ENCODE peak calls at places on chromosomes 12 and 14, in nine cellular contexts. One of them, this sample, is unnamed. For H3K36me3 and H3K27me3, the result is how much of the 10 kb centered on the place peaks cover.

GRCh38 chr14:102590667-102591099 is 1.8 kb upstream of the RCOR1 start:
- DNase-seq in GM12878: no peak
- DNase-seq in Caco-2: peak
- DNase-seq in MM.1S: no peak
- DNase-seq in right atrium auricular region: no peak
- DNase-seq in tibial artery: peak
- DNase-seq in GM23338: peak
- DNase-seq in stomach: peak
- DNase-seq in adipocyte: peak
- DNase-seq in this sample: peak

GRCh38 chr12:92574046-92574783 is 128.6 kb upstream of the PLEKHG7 start:
- DNase-seq in right atrium auricular region: no peak
- DNase-seq in tibial artery: no peak
- DNase-seq in GM23338: peak
- DNase-seq in Caco-2: peak
- DNase-seq in MM.1S: no peak
- DNase-seq in GM12878: no peak
- DNase-seq in adipocyte: no peak
- DNase-seq in stomach: no peak
- DNase-seq in this sample: peak

GRCh38 chr14:92263681-92264080 is 59.3 kb upstream of the SLC24A4 start:
- DNase-seq in right atrium auricular region: no peak
- DNase-seq in MM.1S: no peak
- DNase-seq in GM12878: no peak
- DNase-seq in GM23338: no peak
- DNase-seq in adipocyte: no peak
- DNase-seq in Caco-2: no peak
- DNase-seq in tibial artery: no peak
- DNase-seq in stomach: no peak
- DNase-seq in this sample: no peak

GRCh38 chr14:24441485-24441884 is 1.1 kb downstream of the SDR39U1 start:
- DNase-seq in tibial artery: no peak
- DNase-seq in GM12878: no peak
- DNase-seq in right atrium auricular region: no peak
- DNase-seq in GM23338: no peak
- DNase-seq in adipocyte: no peak
- DNase-seq in MM.1S: no peak
- DNase-seq in stomach: no peak
- DNase-seq in Caco-2: no peak
- DNase-seq in this sample: no peak

GRCh38 chr14:28468191-28469151 is 298.1 kb upstream of the FOXG1 start:
- DNase-seq in right atrium auricular region: no peak
- DNase-seq in MM.1S: no peak
- DNase-seq in tibial artery: no peak
- DNase-seq in Caco-2: no peak
- DNase-seq in adipocyte: no peak
- DNase-seq in GM12878: no peak
- DNase-seq in GM23338: peak
- DNase-seq in stomach: no peak
- DNase-seq in this sample: no peak

GRCh38 chr12:32896438-32897275 is at the start of gene PKP2:
- DNase-seq in right atrium auricular region: no peak
- DNase-seq in adipocyte: no peak
- DNase-seq in Caco-2: peak
- DNase-seq in MM.1S: peak
- DNase-seq in stomach: peak
- DNase-seq in tibial artery: no peak
- DNase-seq in GM12878: no peak
- DNase-seq in GM23338: peak
- DNase-seq in this sample: peak

GRCh38 chr14:20757963-20758362 is 10.2 kb upstream of the EDDM3B start:
- DNase-seq in stomach: no peak
- DNase-seq in GM12878: no peak
- DNase-seq in Caco-2: peak
- DNase-seq in GM23338: peak
- DNase-seq in MM.1S: no peak
- DNase-seq in right atrium auricular region: no peak
- DNase-seq in tibial artery: no peak
- DNase-seq in adipocyte: no peak
- DNase-seq in this sample: peak

GRCh38 chr12:559907-560455 is 100.2 kb downstream of the B4GALNT3 start:
- DNase-seq in stomach: no peak
- DNase-seq in right atrium auricular region: no peak
- DNase-seq in MM.1S: no peak
- DNase-seq in tibial artery: no peak
- DNase-seq in GM23338: no peak
- DNase-seq in GM12878: no peak
- DNase-seq in Caco-2: no peak
- DNase-seq in adipocyte: no peak
- DNase-seq in this sample: no peak

GRCh38 chr12:53198470-53199110 is 8.5 kb downstream of the ITGB7 start:
- DNase-seq in Caco-2: no peak
- DNase-seq in adipocyte: no peak
- DNase-seq in tibial artery: no peak
- DNase-seq in GM23338: no peak
- DNase-seq in right atrium auricular region: no peak
- DNase-seq in stomach: no peak
- DNase-seq in MM.1S: peak
- DNase-seq in GM12878: no peak
- DNase-seq in this sample: no peak

GRCh38 chr12:53195516-53196420 is 11.3 kb downstream of the ITGB7 start:
- DNase-seq in MM.1S: no peak
- DNase-seq in Caco-2: no peak
- DNase-seq in adipocyte: no peak
- DNase-seq in GM12878: no peak
- DNase-seq in tibial artery: peak
- DNase-seq in stomach: no peak
- DNase-seq in GM23338: no peak
- DNase-seq in right atrium auricular region: no peak
- DNase-seq in this sample: peak

GRCh38 chr12:53194973-53195372 is 12.1 kb downstream of the ITGB7 start:
- DNase-seq in GM12878: no peak
- DNase-seq in adipocyte: no peak
- DNase-seq in stomach: no peak
- DNase-seq in Caco-2: no peak
- DNase-seq in GM23338: no peak
- DNase-seq in tibial artery: no peak
- DNase-seq in MM.1S: no peak
- DNase-seq in right atrium auricular region: no peak
- DNase-seq in this sample: no peak

GRCh38 chr12:53196486-53196885 is 10.6 kb downstream of the ITGB7 start:
- DNase-seq in Caco-2: no peak
- DNase-seq in MM.1S: peak
- DNase-seq in adipocyte: no peak
- DNase-seq in tibial artery: peak
- DNase-seq in right atrium auricular region: no peak
- DNase-seq in GM12878: no peak
- DNase-seq in stomach: no peak
- DNase-seq in GM23338: no peak
- DNase-seq in this sample: peak

DNA sequence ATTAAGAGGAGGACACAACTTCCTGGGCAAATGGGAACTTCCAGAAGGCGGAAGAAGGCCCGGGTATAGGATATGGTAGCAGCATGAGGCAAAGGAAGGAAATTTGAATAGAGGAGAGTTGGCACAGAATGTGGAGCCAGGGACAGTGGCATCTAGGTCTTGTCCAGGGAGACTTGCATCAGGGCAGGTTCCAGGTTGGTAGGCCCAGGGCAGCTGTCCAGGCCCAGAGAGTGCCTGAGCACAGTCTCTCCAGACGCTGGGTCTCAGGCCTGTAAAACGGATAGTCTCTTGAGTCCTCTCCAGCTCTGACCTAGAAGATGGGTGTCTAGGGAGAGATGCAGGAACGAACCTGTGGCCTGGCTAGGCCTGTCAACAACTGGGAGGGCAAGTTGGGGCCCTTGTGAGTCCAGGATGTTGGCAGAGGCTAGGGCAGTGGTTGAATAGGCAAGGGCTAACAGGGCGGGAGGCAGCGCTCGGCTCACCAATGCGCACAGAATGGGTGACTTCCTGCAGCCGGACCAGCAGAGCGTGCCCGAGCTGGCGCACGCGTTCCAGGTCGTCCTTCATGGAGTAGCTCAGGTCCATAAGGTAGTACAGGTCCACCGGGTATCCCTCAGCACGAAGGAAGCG is 9.9 kb downstream of the ITGB7 start:
- DNase-seq in stomach: no peak
- DNase-seq in GM12878: no peak
- DNase-seq in MM.1S: no peak
- DNase-seq in right atrium auricular region: no peak
- DNase-seq in adipocyte: no peak
- DNase-seq in tibial artery: peak
- DNase-seq in GM23338: no peak
- DNase-seq in Caco-2: no peak
- DNase-seq in this sample: no peak
- H3K4me3 ChIP-seq in stomach: peak
- H3K4me3 ChIP-seq in GM12878: no peak
- H3K4me3 ChIP-seq in MM.1S: peak
- H3K4me3 ChIP-seq in right atrium auricular region: peak
- H3K4me3 ChIP-seq in adipocyte: no peak
- H3K4me3 ChIP-seq in tibial artery: peak
- H3K4me3 ChIP-seq in GM23338: peak
- H3K4me3 ChIP-seq in Caco-2: no peak
- H3K4me3 ChIP-seq in this sample: peak

GRCh38 chr12:96256672-96257361 is 62.6 kb downstream of the ELK3 start:
- DNase-seq in GM12878: no peak
- DNase-seq in right atrium auricular region: no peak
- DNase-seq in MM.1S: no peak
- DNase-seq in GM23338: no peak
- DNase-seq in stomach: no peak
- DNase-seq in adipocyte: no peak
- DNase-seq in tibial artery: no peak
- DNase-seq in Caco-2: no peak
- DNase-seq in this sample: no peak

GRCh38 chr12:96257550-96258392 is 63.6 kb downstream of the ELK3 start:
- DNase-seq in stomach: no peak
- DNase-seq in tibial artery: no peak
- DNase-seq in adipocyte: peak
- DNase-seq in Caco-2: no peak
- DNase-seq in right atrium auricular region: no peak
- DNase-seq in GM12878: no peak
- DNase-seq in MM.1S: no peak
- DNase-seq in GM23338: no peak
- DNase-seq in this sample: no peak

GRCh38 chr12:96258451-96258933 is 64.3 kb downstream of the ELK3 start:
- DNase-seq in GM12878: no peak
- DNase-seq in adipocyte: peak
- DNase-seq in tibial artery: peak
- DNase-seq in right atrium auricular region: no peak
- DNase-seq in GM23338: peak
- DNase-seq in MM.1S: no peak
- DNase-seq in Caco-2: no peak
- DNase-seq in stomach: no peak
- DNase-seq in this sample: peak

GRCh38 chr12:96250119-96250685 is 56.0 kb downstream of the ELK3 start:
- DNase-seq in tibial artery: no peak
- DNase-seq in right atrium auricular region: no peak
- DNase-seq in Caco-2: no peak
- DNase-seq in GM23338: no peak
- DNase-seq in MM.1S: no peak
- DNase-seq in stomach: no peak
- DNase-seq in adipocyte: no peak
- DNase-seq in GM12878: no peak
- DNase-seq in this sample: no peak

GRCh38 chr12:96255077-96255476 is 60.9 kb downstream of the ELK3 start:
- DNase-seq in Caco-2: no peak
- DNase-seq in GM23338: no peak
- DNase-seq in tibial artery: peak
- DNase-seq in stomach: no peak
- DNase-seq in right atrium auricular region: peak
- DNase-seq in GM12878: no peak
- DNase-seq in adipocyte: no peak
- DNase-seq in MM.1S: no peak
- DNase-seq in this sample: no peak
- H3K36me3 ChIP-seq in Caco-2: under half
- H3K36me3 ChIP-seq in GM23338: under half
- H3K36me3 ChIP-seq in tibial artery: under half
- H3K36me3 ChIP-seq in stomach: under half
- H3K36me3 ChIP-seq in right atrium auricular region: under half
- H3K36me3 ChIP-seq in GM12878: under half
- H3K36me3 ChIP-seq in adipocyte: under half
- H3K36me3 ChIP-seq in MM.1S: under half
- H3K36me3 ChIP-seq in this sample: under half

DNA sequence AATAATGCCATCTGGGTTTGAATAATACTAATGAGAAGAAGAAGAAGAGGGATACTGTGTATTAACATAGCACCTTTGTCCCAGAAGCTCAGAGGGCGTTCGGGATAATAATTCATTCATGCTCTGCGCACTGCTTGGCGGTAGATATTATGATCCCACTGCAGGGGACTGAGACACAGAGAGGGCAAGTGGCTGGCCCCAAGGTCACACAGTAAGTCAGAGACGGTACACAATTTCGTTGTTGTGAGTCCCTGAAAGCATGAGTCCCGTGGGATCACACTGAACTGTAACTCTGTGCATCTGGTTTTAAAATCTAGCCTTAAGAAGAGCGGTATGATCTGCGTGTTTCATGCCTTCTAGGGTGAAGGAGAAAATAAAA is 47.9 kb upstream of the PARP11 start:
- DNase-seq in GM23338: no peak
- DNase-seq in GM12878: no peak
- DNase-seq in Caco-2: no peak
- DNase-seq in adipocyte: no peak
- DNase-seq in stomach: no peak
- DNase-seq in right atrium auricular region: no peak
- DNase-seq in tibial artery: no peak
- DNase-seq in MM.1S: no peak
- DNase-seq in this sample: no peak
- H3K27me3 ChIP-seq in GM23338: under half
- H3K27me3 ChIP-seq in GM12878: under half
- H3K27me3 ChIP-seq in Caco-2: under half
- H3K27me3 ChIP-seq in adipocyte: half or more
- H3K27me3 ChIP-seq in stomach: under half
- H3K27me3 ChIP-seq in right atrium auricular region: under half
- H3K27me3 ChIP-seq in tibial artery: under half
- H3K27me3 ChIP-seq in MM.1S: under half
- H3K27me3 ChIP-seq in this sample: under half

GRCh38 chr12:40325349-40325960 is 100.7 kb downstream of the LRRK2 start:
- DNase-seq in adipocyte: peak
- DNase-seq in tibial artery: no peak
- DNase-seq in right atrium auricular region: no peak
- DNase-seq in GM12878: no peak
- DNase-seq in stomach: no peak
- DNase-seq in MM.1S: peak
- DNase-seq in GM23338: peak
- DNase-seq in Caco-2: peak
- DNase-seq in this sample: peak

GRCh38 chr12:40331886-40332285 is 107.1 kb downstream of the LRRK2 start:
- DNase-seq in stomach: no peak
- DNase-seq in tibial artery: no peak
- DNase-seq in GM23338: no peak
- DNase-seq in right atrium auricular region: no peak
- DNase-seq in adipocyte: peak
- DNase-seq in GM12878: no peak
- DNase-seq in Caco-2: no peak
- DNase-seq in MM.1S: no peak
- DNase-seq in this sample: no peak

GRCh38 chr12:40327506-40327905 is 102.7 kb downstream of the LRRK2 start:
- DNase-seq in MM.1S: no peak
- DNase-seq in right atrium auricular region: no peak
- DNase-seq in GM23338: no peak
- DNase-seq in stomach: no peak
- DNase-seq in tibial artery: no peak
- DNase-seq in GM12878: no peak
- DNase-seq in adipocyte: peak
- DNase-seq in Caco-2: no peak
- DNase-seq in this sample: no peak

DNA sequence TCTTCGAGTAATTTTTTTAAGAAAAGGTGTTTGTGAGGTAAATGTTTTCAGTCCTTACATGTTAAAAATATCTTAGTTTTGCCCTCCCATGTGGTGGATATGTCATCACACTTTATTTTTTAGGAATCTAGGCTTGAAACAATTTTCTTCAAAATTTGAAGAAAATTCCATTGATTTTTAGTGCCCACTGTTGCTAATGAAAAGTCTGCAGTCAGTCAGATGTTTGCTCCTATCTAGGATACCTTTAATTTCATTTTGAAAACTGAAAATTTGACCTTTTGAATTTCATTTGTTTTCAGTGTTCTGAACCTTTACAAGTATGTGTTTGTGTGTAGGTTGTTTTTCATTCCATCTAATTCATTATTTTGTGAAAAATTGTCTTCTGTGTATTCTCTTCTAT is 105.4 kb downstream of the LRRK2 start:
- DNase-seq in GM23338: no peak
- DNase-seq in stomach: no peak
- DNase-seq in Caco-2: no peak
- DNase-seq in adipocyte: no peak
- DNase-seq in GM12878: no peak
- DNase-seq in MM.1S: no peak
- DNase-seq in tibial artery: no peak
- DNase-seq in right atrium auricular region: no peak
- DNase-seq in this sample: no peak
- H3K4me3 ChIP-seq in GM23338: no peak
- H3K4me3 ChIP-seq in stomach: no peak
- H3K4me3 ChIP-seq in Caco-2: no peak
- H3K4me3 ChIP-seq in adipocyte: peak
- H3K4me3 ChIP-seq in GM12878: no peak
- H3K4me3 ChIP-seq in MM.1S: no peak
- H3K4me3 ChIP-seq in tibial artery: no peak
- H3K4me3 ChIP-seq in right atrium auricular region: no peak
- H3K4me3 ChIP-seq in this sample: no peak

This sample was measured in H7.